ENCODE peak calls at places on chromosomes 7 and 10, in five cellular contexts. P, L, N, X and G are unnamed samples.
A peak's percentile ranks its signal among the peaks of the same experiment; 100 is the strongest.

GRCh38 chr10:80465839-80466590 is 11.9 kb downstream of the TSPAN14 start:
- DNase-seq in N (no peak), L (no peak), X (no peak), P (no peak), G (no peak)

GRCh38 chr10:566241-566885 is 123.1 kb downstream of the DIP2C start:
- DNase-seq in L (no peak), N (no peak), P (no peak), X (no peak), G (no peak)

GRCh38 chr10:44924261-44925040 is 13.3 kb downstream of the TMEM72 start:
- DNase-seq in N (no peak), P (no peak), L (no peak), X (no peak), G (no peak)

GRCh38 chr10:15856328-15857000 is 3.8 kb downstream of the MINDY3 start:
- DNase-seq in X (no peak), P (peak; percentile 43), L (no peak), N (no peak), G (no peak)

GRCh38 chr7:55369427-55369826 is 4.3 kb downstream of the LANCL2 start:
- DNase-seq in P (no peak), N (no peak), X (no peak), L (no peak), G (no peak)

GRCh38 chr10:127921751-127922140 is 14.8 kb downstream of the PTPRE start:
- DNase-seq in L (no peak), X (no peak), N (no peak), P (no peak), G (no peak)

GRCh38 chr7:131933890-131934289 is 377.5 kb upstream of the PODXL start:
- DNase-seq in P (no peak), N (no peak), X (no peak), L (no peak), G (no peak)

GRCh38 chr7:17651926-17652385 is 288.3 kb downstream of the SNX13 start:
- DNase-seq in N (peak; percentile 37), L (no peak), X (no peak), P (no peak), G (no peak)

GRCh38 chr7:45625067-45625466 is 50.9 kb downstream of the ADCY1 start:
- DNase-seq in L (no peak), P (no peak), N (no peak), X (no peak), G (no peak)

GRCh38 chr10:1213252-1213651 is 157.1 kb downstream of the WDR37 start:
- DNase-seq in N (no peak), P (no peak), L (no peak), X (no peak), G (no peak)

GRCh38 chr7:50657341-50657873 is 92.2 kb upstream of the DDC start:
- DNase-seq in P (no peak), N (no peak), L (no peak), X (no peak), G (no peak)

GRCh38 chr10:131870831-131871672 is 29.8 kb upstream of the PPP2R2D start:
- DNase-seq in L (no peak), X (no peak), P (no peak), N (no peak), G (no peak)

GRCh38 chr7:70512144-70512543 is 619.8 kb upstream of the GALNT17 start:
- DNase-seq in L (no peak), N (no peak), P (no peak), X (no peak), G (no peak)

DNA sequence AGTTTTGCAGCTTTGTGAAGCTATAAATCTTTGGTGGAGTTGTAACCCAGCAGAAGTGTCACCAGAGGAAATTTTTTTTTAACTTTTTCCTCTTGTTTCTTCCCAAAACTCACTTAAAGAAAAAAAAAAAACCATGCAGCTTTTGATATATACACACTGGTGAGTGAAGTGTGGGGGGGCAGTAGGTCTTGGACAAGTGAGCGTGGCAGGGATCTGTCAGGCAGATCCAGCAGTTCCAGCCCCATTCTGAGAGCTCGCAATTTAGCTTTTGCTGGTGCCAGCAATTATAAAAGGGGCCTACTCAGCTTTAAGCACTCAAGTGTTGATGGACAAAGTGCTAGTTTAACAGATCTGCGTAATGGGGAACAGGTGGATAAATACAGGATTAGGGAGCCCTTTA is 619.2 kb upstream of the GALNT17 start:
- DNase-seq in X (no peak), P (no peak), L (no peak), N (no peak), G (no peak)
- TF ChIP-seq EP300 in X (no peak), P (no peak), L (no peak), N (no peak), G (no peak)

DNA sequence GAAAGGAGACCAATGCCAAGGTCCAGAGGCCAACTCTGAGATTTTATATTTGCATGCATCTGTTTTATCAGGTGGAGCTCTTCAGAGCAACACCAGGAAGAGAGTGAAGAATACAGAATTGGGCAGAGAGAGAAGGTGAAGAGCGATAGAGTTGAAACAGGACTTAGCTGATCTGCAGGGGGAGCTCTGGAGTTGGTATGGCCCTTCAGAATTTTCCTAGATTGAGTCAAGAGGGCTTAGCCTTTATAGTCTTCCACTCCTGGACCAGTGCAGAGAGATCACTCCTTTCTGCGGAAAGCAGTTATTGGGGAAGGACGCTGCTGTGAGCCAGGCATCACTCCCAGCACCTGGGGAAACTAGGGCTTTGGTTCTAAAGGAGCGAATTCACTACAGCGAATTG is 105.0 kb upstream of the DGKB start:
- DNase-seq in X (peak; percentile 54), L (no peak), P (no peak), N (peak; percentile 22), G (no peak)
- TF ChIP-seq CTCF in X (peak; percentile 4), L (no peak), P (no peak), N (peak; percentile 16), G (no peak)

DNA sequence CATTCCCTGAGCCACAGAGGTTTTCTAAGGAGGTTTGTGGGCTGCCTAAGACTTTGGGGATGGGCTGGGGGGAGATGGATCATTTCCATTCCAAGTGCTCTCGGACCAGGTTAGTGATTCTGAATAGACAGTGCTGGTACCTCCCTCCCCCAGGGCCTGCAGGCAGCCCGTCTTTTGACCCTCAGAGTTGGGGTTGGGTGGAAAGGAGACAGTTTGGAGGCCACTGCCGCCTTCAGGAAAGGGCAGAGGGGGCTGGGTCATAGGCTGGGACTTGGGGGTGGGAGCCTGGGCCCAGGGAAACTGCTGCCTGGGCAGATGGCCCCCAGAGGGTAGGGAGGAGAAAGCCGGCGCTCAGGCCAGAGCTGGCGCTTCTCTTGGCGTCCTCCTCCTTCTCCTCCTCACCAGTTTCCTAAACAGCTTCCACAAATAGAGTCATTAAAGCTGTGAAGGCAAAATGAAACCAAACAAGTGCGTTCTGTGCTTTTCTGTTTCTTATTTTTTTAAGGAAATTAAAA is 4.4 kb downstream of the UNC5B start:
- DNase-seq in P (no peak), L (no peak), N (no peak), X (no peak), G (no peak)
- H3K4me1 ChIP-seq in P (peaks cover 36% of the 10 kb centered on the region), L (peaks cover 28% of the 10 kb centered on the region), N (peaks cover 23% of the 10 kb centered on the region), X (peaks cover 33% of the 10 kb centered on the region), G (peaks cover 42% of the 10 kb centered on the region)

GRCh38 chr10:114684085-114684821 is 26.2 kb upstream of the ABLIM1 start:
- DNase-seq in N (peak; percentile 47), X (no peak), P (no peak), L (peak; percentile 63), G (no peak)
- TF ChIP-seq EP300 in N (no peak), X (no peak), P (no peak), L (peak; percentile 89), G (peak; percentile 77)

GRCh38 chr10:102713483-102713813 is 749 bp downstream of the ARL3 start:
- DNase-seq in N (no peak), P (no peak), X (no peak), L (no peak), G (no peak)

GRCh38 chr10:102712843-102713242 is 1.4 kb downstream of the ARL3 start:
- DNase-seq in L (no peak), X (no peak), N (no peak), P (no peak), G (no peak)

GRCh38 chr10:102715880-102716279 is 1.4 kb downstream of the SFXN2 start:
- DNase-seq in L (no peak), X (no peak), N (no peak), P (no peak), G (no peak)

GRCh38 chr10:102714621-102715455 is at the start of gene SFXN2:
- DNase-seq in L (peak; percentile 45), N (no peak), X (no peak), P (no peak), G (no peak)

DNA sequence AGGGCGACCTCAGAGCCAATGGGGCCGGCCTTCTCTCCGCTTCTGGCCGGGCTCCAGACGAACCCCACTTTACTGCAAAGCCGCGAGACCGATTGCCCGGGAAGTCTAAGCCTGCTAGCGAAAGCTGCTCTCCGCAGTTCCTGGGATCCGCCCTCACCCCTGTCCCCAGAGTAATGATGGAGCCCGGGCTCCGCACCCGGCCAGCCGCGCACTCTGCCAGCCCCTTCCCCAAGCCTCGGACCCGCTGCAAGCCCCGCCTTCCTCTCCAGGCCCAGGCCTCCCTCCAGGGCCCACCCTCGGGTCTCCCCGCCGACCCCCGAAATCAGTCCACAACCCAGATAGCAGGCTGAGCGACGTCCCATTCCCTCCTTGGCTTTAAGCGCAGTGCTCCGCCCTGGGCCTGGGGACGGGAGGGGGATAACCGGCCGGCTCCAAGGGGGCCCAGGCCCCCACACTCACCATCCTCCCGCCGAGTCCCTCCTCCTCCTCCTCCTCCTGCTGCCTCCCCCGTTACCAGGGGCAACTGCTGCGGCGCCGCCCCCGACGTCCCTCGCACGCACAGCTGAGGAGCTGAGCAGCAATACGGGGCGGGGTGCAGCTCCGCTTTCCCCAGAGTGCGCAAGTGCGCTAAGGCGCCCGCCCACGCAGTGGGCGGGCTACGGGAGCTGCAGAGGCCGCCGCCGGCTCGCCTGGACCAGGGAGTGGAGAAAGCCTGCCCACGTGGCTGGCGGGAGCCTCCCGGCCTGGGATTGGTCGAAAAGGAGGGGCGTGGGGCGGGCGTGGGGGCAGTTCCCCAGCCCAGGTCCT is at the start of gene ARL3:
- DNase-seq in P (peak; percentile 93), L (peak; percentile 99), N (peak; percentile 97), X (peak; percentile 97), G (peak; percentile 89)
- TF ChIP-seq CTCF in P (peak; percentile 51), L (no peak), N (no peak), X (no peak), G (peak; percentile 40)

GRCh38 chr7:150668977-150669376 is 16.5 kb upstream of the GIMAP2 start:
- DNase-seq in X (no peak), P (no peak), L (no peak), N (no peak), G (no peak)
- H3K4me1 ChIP-seq in X (no peaks in the 10 kb centered on the region), P (no peaks in the 10 kb centered on the region), L (peaks cover 8% of the 10 kb centered on the region), N (no peaks in the 10 kb centered on the region), G (no peaks in the 10 kb centered on the region)

GRCh38 chr10:90930971-90931841 is 10.3 kb upstream of the ANKRD1 start:
- DNase-seq in L (peak; percentile 39), X (no peak), P (no peak), N (peak; percentile 89), G (peak; percentile 7)
- TF ChIP-seq EP300 in L (peak; percentile 33), X (no peak), P (no peak), N (no peak), G (no peak)

DNA sequence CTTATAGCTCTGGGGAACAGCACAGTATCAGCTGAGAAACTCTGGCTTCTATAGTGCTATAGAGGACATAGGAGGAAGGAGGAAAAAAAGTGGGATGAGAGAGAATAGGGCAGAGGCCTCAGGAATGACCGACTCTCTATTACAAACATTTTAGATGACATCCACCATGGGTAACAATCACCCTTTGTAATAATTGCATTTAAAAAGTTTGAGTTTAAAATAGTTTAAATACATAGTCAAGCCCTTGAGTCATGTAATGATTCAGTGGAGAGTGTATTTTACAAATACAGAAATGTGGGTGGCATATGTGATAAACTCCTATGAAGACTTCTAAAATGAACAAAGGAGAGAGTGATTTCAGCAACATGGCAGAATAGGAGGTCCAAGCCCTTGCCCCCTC is 568.8 kb upstream of the SORCS1 start:
- DNase-seq in P (no peak), L (no peak), N (no peak), X (no peak), G (no peak)
- TF ChIP-seq CTCF in P (no peak), L (no peak), N (no peak), X (no peak), G (no peak)

GRCh38 chr7:70717553-70718248 is 414.2 kb upstream of the GALNT17 start:
- DNase-seq in X (no peak), N (no peak), L (no peak), P (no peak), G (no peak)
- H3K4me1 ChIP-seq in X (peaks cover 6% of the 10 kb centered on the region), N (no peaks in the 10 kb centered on the region), L (peaks cover 12% of the 10 kb centered on the region), P (no peaks in the 10 kb centered on the region), G (no peaks in the 10 kb centered on the region)